ENCODE peak calls at places on chromosome 22, in six cellular contexts. I is IMR-90, C is H9, K is mesenchymal stem cell, V is H1, B is trophoblast cell. Y is an unnamed sample.

GRCh38 chr22:24819941-24820461 is 14.0 kb downstream of the SGSM1 start:
- DNase-seq in B (no peak), K (no peak), I (no peak), V (no peak), C (no peak), Y (no peak)

GRCh38 chr22:35995772-35996171 is 32.9 kb downstream of the RBFOX2 start:
- DNase-seq in I (peak; percentile 99), V (no peak), C (no peak), K (peak; percentile 99), B (peak; percentile 45), Y (no peak)

GRCh38 chr22:30413001-30413400 is 12.6 kb upstream of the MTFP1 start:
- DNase-seq in C (no peak), K (no peak), V (no peak), B (no peak), I (no peak), Y (no peak)

GRCh38 chr22:33743756-33744155 is 176.5 kb downstream of the LARGE1 start:
- DNase-seq in I (peak; percentile 15), C (no peak), K (no peak), V (no peak), B (no peak), Y (no peak)

GRCh38 chr22:38981659-38982007 is 514 bp upstream of the APOBEC3B start:
- DNase-seq in V (no peak), C (no peak), K (peak; percentile 11), B (no peak), I (no peak), Y (no peak)

GRCh38 chr22:35330258-35330861 is 30.7 kb downstream of the TOM1 start:
- DNase-seq in I (peak; percentile 86), C (no peak), B (peak; percentile 60), K (peak; percentile 94), V (no peak), Y (no peak)

GRCh38 chr22:37994982-37995381 is 10.6 kb upstream of the SOX10 start:
- DNase-seq in I (no peak), B (no peak), C (no peak), V (no peak), K (no peak), Y (no peak)

GRCh38 chr22:30337461-30337778 is 10.7 kb upstream of the TBC1D10A start:
- DNase-seq in B (no peak), K (no peak), C (no peak), V (no peak), I (no peak), Y (no peak)

GRCh38 chr22:36065462-36065774 is 36.8 kb upstream of the RBFOX2 start:
- DNase-seq in I (no peak), V (no peak), K (no peak), B (no peak), C (no peak), Y (no peak)

GRCh38 chr22:35842954-35843353 is 125.3 kb downstream of the APOL5 start:
- DNase-seq in K (peak; percentile 74), I (peak; percentile 36), B (peak; percentile 49), V (no peak), C (peak; percentile 51), Y (no peak)

GRCh38 chr22:31279821-31280496 is 12.3 kb downstream of the PIK3IP1 start:
- DNase-seq in K (no peak), C (no peak), I (no peak), V (no peak), B (no peak), Y (no peak)

GRCh38 chr22:39905686-39906085 is 4.8 kb downstream of the GRAP2 start:
- DNase-seq in B (no peak), I (no peak), K (no peak), C (no peak), V (no peak), Y (no peak)

GRCh38 chr22:42642801-42643631 is 2.6 kb upstream of the ATP5MGL start:
- DNase-seq in V (no peak), C (no peak), K (no peak), B (no peak), I (no peak), Y (no peak)

GRCh38 chr22:23077627-23078461 is 7.5 kb downstream of the GNAZ start:
- DNase-seq in V (no peak), I (no peak), B (peak; percentile 21), K (no peak), C (no peak), Y (no peak)

GRCh38 chr22:38223289-38223960 is 21.6 kb downstream of the MAFF start:
- DNase-seq in I (no peak), K (no peak), C (no peak), B (no peak), V (no peak), Y (no peak)

GRCh38 chr22:40240671-40241070 is 62.9 kb downstream of the TNRC6B start:
- DNase-seq in B (no peak), I (no peak), V (no peak), C (peak; percentile 7), K (no peak), Y (no peak)

GRCh38 chr22:41856484-41856883 is 23.6 kb downstream of the SREBF2 start:
- DNase-seq in I (no peak), B (no peak), C (no peak), K (no peak), V (no peak), Y (no peak)

GRCh38 chr22:37310075-37310606 is 27.8 kb downstream of the CYTH4 start:
- DNase-seq in V (no peak), I (no peak), K (no peak), C (no peak), B (no peak), Y (no peak)

GRCh38 chr22:33451851-33452469 is 393.8 kb upstream of the SYN3 start:
- DNase-seq in K (peak; percentile 26), I (peak; percentile 40), C (no peak), V (no peak), B (no peak), Y (no peak)

GRCh38 chr22:47748887-47749286 is 986.4 kb downstream of the TBC1D22A start:
- DNase-seq in C (no peak), B (no peak), I (no peak), K (no peak), V (no peak), Y (no peak)

GRCh38 chr22:48205790-48206189 is 1443.3 kb downstream of the TBC1D22A start:
- DNase-seq in V (no peak), C (no peak), I (no peak), B (no peak), K (no peak), Y (no peak)

GRCh38 chr22:46734830-46735453 is 3.1 kb downstream of the CERK start:
- DNase-seq in I (no peak), C (no peak), B (peak; percentile 18), K (peak; percentile 4), V (no peak), Y (no peak)

GRCh38 chr22:49733631-49734030 is 94.0 kb downstream of the BRD1 start:
- DNase-seq in C (no peak), B (no peak), V (no peak), I (no peak), K (no peak), Y (no peak)

GRCh38 chr22:17785185-17786184 is 11.2 kb upstream of the BID start:
- DNase-seq in V (peak; percentile 74), I (no peak), C (peak; percentile 88), B (peak; percentile 87), K (peak; percentile 42), Y (no peak)

GRCh38 chr22:40932396-40932795 is 18.8 kb upstream of the RBX1 start:
- DNase-seq in C (no peak), I (no peak), B (no peak), K (no peak), V (no peak), Y (no peak)

GRCh38 chr22:32469799-32470212 is 4.8 kb upstream of the FBXO7 start:
- DNase-seq in V (no peak), C (no peak), B (peak; percentile 54), I (peak; percentile 84), K (peak; percentile 91), Y (no peak)

GRCh38 chr22:37566329-37566837 is 6.1 kb downstream of the CDC42EP1 start:
- DNase-seq in I (no peak), K (no peak), C (peak; percentile 28), B (no peak), V (no peak), Y (no peak)

GRCh38 chr22:22046370-22046769 is 63.8 kb upstream of the TOP3B start:
- DNase-seq in C (no peak), B (no peak), I (no peak), K (no peak), V (no peak), Y (no peak)

GRCh38 chr22:32205974-32206773 is 1.3 kb upstream of the RFPL2 start:
- DNase-seq in I (no peak), K (no peak), V (no peak), C (peak; percentile 70), B (no peak), Y (no peak)

GRCh38 chr22:41229215-41229614 is 11.5 kb downstream of the CHADL start:
- DNase-seq in B (no peak), V (no peak), C (no peak), I (no peak), K (no peak), Y (no peak)

GRCh38 chr22:49373801-49374226 is 453.9 kb downstream of the BRD1 start:
- DNase-seq in V (no peak), B (no peak), I (no peak), C (no peak), K (no peak), Y (no peak)

GRCh38 chr22:29115682-29116313 is 43.0 kb downstream of the KREMEN1 start:
- DNase-seq in C (no peak), B (no peak), K (peak; percentile 67), V (no peak), I (peak; percentile 52), Y (no peak)
- H4K91ac ChIP-seq in C (no peak overlapping the region), B (no peak overlapping the region), K (peak overlapping the region; percentile 34), V (no peak overlapping the region), I (peak overlapping the region; percentile 43), Y (no peak overlapping the region)

GRCh38 chr22:20964090-20964798 is 2.8 kb upstream of the AIFM3 start:
- DNase-seq in K (no peak), C (no peak), I (no peak), V (no peak), B (no peak), Y (no peak)
- H4K91ac ChIP-seq in K (no peak overlapping the region), C (no peak overlapping the region), I (no peak overlapping the region), V (no peak overlapping the region), B (no peak overlapping the region), Y (peak overlapping the region; percentile 56)

DNA sequence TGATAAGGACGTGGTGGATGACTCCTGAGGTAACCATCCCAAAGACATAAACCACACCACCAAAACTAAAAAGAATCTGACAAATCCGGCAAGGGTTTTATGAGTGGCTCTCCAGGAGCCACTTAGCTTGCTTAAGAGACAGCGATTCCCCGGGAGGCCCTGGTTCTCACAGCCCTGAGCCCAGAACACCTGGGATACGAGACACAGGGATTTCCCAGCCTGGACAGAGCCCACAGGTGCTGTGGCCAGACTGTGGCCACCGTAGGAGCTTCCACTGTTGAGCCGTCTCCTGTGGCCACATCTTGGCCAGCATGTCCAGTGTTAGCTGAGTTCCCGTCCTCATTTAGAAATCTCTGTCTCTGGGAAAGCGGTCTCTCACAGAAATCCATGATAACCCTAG is 71.2 kb upstream of the ASPHD2 start:
- DNase-seq in I (no peak), C (no peak), B (no peak), V (no peak), K (no peak), Y (no peak)
- H4K91ac ChIP-seq in I (no peak overlapping the region), C (no peak overlapping the region), B (no peak overlapping the region), V (no peak overlapping the region), K (no peak overlapping the region), Y (no peak overlapping the region)

DNA sequence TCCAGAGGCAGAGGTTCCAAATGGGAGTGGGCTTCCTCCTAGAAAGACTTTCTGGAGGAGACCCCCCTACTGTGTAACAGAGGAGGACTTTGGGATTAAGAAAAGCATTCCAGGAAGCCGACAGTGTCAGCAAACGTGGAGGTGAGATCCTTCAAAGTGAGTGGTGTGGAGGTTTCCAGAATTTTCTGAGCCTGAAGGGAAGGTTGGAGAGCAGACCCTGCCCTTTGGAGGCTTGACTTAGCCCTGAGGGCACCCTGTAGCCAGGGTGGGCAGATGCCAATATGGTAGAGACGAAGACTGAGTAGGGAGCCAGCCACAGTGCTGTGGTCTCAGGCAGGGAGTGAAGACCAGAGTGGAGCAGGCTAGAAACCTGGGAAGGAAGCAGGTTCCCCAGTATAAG is 1.8 kb upstream of the KLHL22 start:
- DNase-seq in V (no peak), I (no peak), K (no peak), C (no peak), B (no peak), Y (no peak)
- H4K91ac ChIP-seq in V (no peak overlapping the region), I (no peak overlapping the region), K (no peak overlapping the region), C (no peak overlapping the region), B (no peak overlapping the region), Y (no peak overlapping the region)